ENCODE peak calls at places on chromosome 14, in five cellular contexts. U, W, I, Y and V are unnamed samples.

GRCh38 chr14:85288041-85288440 is 241.9 kb upstream of the FLRT2 start:
- DNase-seq in I (no peak), U (no peak), W (no peak), Y (no peak), V (no peak)

GRCh38 chr14:92800012-92800411 is 5.9 kb downstream of the GOLGA5 start:
- DNase-seq in W (no peak), Y (peak; percentile 5), I (no peak), U (no peak), V (no peak)

GRCh38 chr14:70698288-70698687 is 56.6 kb downstream of the TTC9 start:
- DNase-seq in Y (peak; percentile 74), U (no peak), W (no peak), I (no peak), V (peak; percentile 42)

GRCh38 chr14:98382662-98383061 is 889.3 kb downstream of the BCL11B start:
- DNase-seq in I (no peak), U (no peak), W (no peak), Y (no peak), V (no peak)

GRCh38 chr14:91866061-91866460 is 1.3 kb downstream of the TC2N start:
- DNase-seq in U (no peak), I (no peak), Y (peak; percentile 35), W (no peak), V (peak; percentile 57)

GRCh38 chr14:61406670-61407069 is 85.3 kb downstream of the PRKCH start:
- DNase-seq in Y (no peak), I (no peak), U (no peak), W (no peak), V (no peak)

GRCh38 chr14:104876251-104876699 is 11.2 kb downstream of the CEP170B start:
- DNase-seq in Y (no peak), I (peak; percentile 55), U (no peak), W (no peak), V (peak; percentile 87)

GRCh38 chr14:103688906-103689902 is 26.0 kb downstream of the XRCC3 start:
- DNase-seq in U (no peak), W (no peak), I (no peak), Y (no peak), V (no peak)

GRCh38 chr14:75295491-75296338 is 17.1 kb downstream of the FOS start:
- DNase-seq in U (no peak), W (peak; percentile 77), Y (peak; percentile 92), I (peak; percentile 83), V (peak; percentile 65)

GRCh38 chr14:76720382-76720813 is 40.9 kb upstream of the VASH1 start:
- DNase-seq in W (no peak), I (no peak), Y (peak; percentile 91), U (no peak), V (no peak)

GRCh38 chr14:105485720-105486332 is 860 bp upstream of the CRIP1 start:
- DNase-seq in W (no peak), U (no peak), I (peak; percentile 73), Y (no peak), V (peak; percentile 84)